ENCODE peak calls at places on chromosomes 7 and 10, in six cellular contexts. R is HEK293T; A is stimulated activated CD4-positive, alpha-beta T cell treated with anti-CD3 and anti-CD28 coated beads, Interleukin-1b, Interleukin-23, amount 100 ng/mL, for 4 hours; B is skeletal muscle cell; K is aorta; Z is stimulated activated CD8-positive, alpha-beta memory T cell treated with anti-CD3 and anti-CD28 coated beads, Interleukin-12 subunit alpha, Interleukin-12 subunit beta, amount 100 ng/mL, for 1 hour. M is an unnamed sample.
A peak's percentile ranks its signal among the peaks of the same experiment; 100 is the strongest.

GRCh38 chr10:80409121-80409520 is 770 bp downstream of the PRXL2A start:
- DNase-seq in K (no peak), R (no peak), B (no peak), Z (no peak), A (no peak), M (peak; percentile 26)

GRCh38 chr7:124784879-124785818 is 19.6 kb upstream of the GPR37 start:
- DNase-seq in Z (no peak), R (peak; percentile 59), B (peak; percentile 10), A (no peak), K (peak; percentile 52), M (peak; percentile 59)

GRCh38 chr7:124566576-124566975 is 199.0 kb downstream of the GPR37 start:
- DNase-seq in B (no peak), R (no peak), A (no peak), Z (no peak), K (peak; percentile 35), M (no peak)

GRCh38 chr10:72419241-72419640 is 64.5 kb upstream of the DNAJB12 start:
- DNase-seq in K (no peak), R (no peak), Z (no peak), B (no peak), A (no peak), M (no peak)

GRCh38 chr7:46253500-46253899 is 332.4 kb upstream of the IGFBP3 start:
- DNase-seq in B (no peak), K (no peak), Z (no peak), R (no peak), A (no peak), M (no peak)

GRCh38 chr7:28481131-28481926 is 69.0 kb downstream of the CREB5 start:
- DNase-seq in R (no peak), Z (no peak), K (no peak), A (no peak), B (peak; percentile 98), M (no peak)

GRCh38 chr7:24381919-24382505 is 98.0 kb downstream of the NPY start:
- DNase-seq in B (no peak), A (no peak), Z (no peak), K (no peak), R (peak; percentile 60), M (peak; percentile 52)

GRCh38 chr10:133324198-133324792 is 12.4 kb downstream of the CALY start:
- DNase-seq in B (no peak), A (peak; percentile 45), R (peak; percentile 79), K (peak; percentile 51), Z (no peak), M (peak; percentile 79)

GRCh38 chr7:101884671-101885596 is 67.5 kb downstream of the CUX1 start:
- DNase-seq in R (no peak), B (no peak), Z (no peak), A (no peak), K (no peak), M (no peak)

GRCh38 chr10:78924319-78925003 is 144.3 kb upstream of the ZMIZ1 start:
- DNase-seq in A (no peak), B (no peak), R (no peak), Z (no peak), K (no peak), M (no peak)

GRCh38 chr10:114174462-114175190 is 623 bp upstream of the CCDC186 start:
- DNase-seq in K (peak; percentile 66), B (peak; percentile 52), Z (peak; percentile 40), A (no peak), R (no peak), M (peak; percentile 46)

GRCh38 chr7:35802102-35802466 is 1.2 kb downstream of the SEPTIN7 start:
- DNase-seq in A (no peak), K (no peak), R (no peak), Z (no peak), B (no peak), M (no peak)

GRCh38 chr7:100220833-100221718 is 1.3 kb downstream of the PVRIG start:
- DNase-seq in K (peak; percentile 60), Z (peak; percentile 65), R (no peak), B (no peak), A (peak; percentile 60), M (no peak)

GRCh38 chr10:36301139-36301538 is 659.0 kb upstream of the FZD8 start:
- DNase-seq in Z (no peak), A (no peak), R (no peak), K (no peak), B (no peak), M (no peak)

GRCh38 chr7:23247101-23247601 is 576 bp downstream of the GPNMB start:
- DNase-seq in R (no peak), B (no peak), K (peak; percentile 47), A (no peak), Z (no peak), M (peak; percentile 32)

GRCh38 chr7:29871787-29872398 is 65.6 kb downstream of the WIPF3 start:
- DNase-seq in Z (no peak), K (no peak), B (peak; percentile 52), A (no peak), R (no peak), M (no peak)

GRCh38 chr7:128010392-128011078 is 20.7 kb downstream of the LRRC4 start:
- DNase-seq in B (no peak), K (no peak), Z (no peak), A (no peak), R (peak; percentile 15), M (no peak)

GRCh38 chr7:101066858-101067227 is 18.4 kb upstream of the TRIM56 start:
- DNase-seq in K (no peak), B (no peak), R (no peak), Z (no peak), A (no peak), M (no peak)